ENCODE peak calls at places on chromosomes 3 and 15, in five cellular contexts. One of them, this sample, is unnamed.

GRCh38 chr3:150640256-150640655 is 37.1 kb downstream of the SELENOT start:
- DNase-seq in posterior vena cava: no peak
- DNase-seq in T1000: no peak
- DNase-seq in GM23248: no peak
- DNase-seq in left colon: no peak
- DNase-seq in this sample: no peak

GRCh38 chr15:100330221-100330620 is 11.6 kb downstream of the ADAMTS17 start:
- DNase-seq in posterior vena cava: no peak
- DNase-seq in T1000: no peak
- DNase-seq in GM23248: no peak
- DNase-seq in left colon: no peak
- DNase-seq in this sample: no peak

GRCh38 chr15:53576841-53577240 is 182.6 kb downstream of the WDR72 start:
- DNase-seq in posterior vena cava: no peak
- DNase-seq in T1000: no peak
- DNase-seq in GM23248: no peak
- DNase-seq in left colon: no peak
- DNase-seq in this sample: no peak

GRCh38 chr3:59535791-59536221 is 486.0 kb upstream of the CFAP20DC start:
- DNase-seq in posterior vena cava: no peak
- DNase-seq in T1000: no peak
- DNase-seq in GM23248: peak
- DNase-seq in left colon: no peak
- DNase-seq in this sample: no peak

GRCh38 chr3:46541856-46542255 is 24.2 kb downstream of the LRRC2 start:
- DNase-seq in posterior vena cava: no peak
- DNase-seq in T1000: no peak
- DNase-seq in GM23248: no peak
- DNase-seq in left colon: no peak
- DNase-seq in this sample: no peak

GRCh38 chr3:126158016-126158911 is 22.1 kb downstream of the ALDH1L1 start:
- DNase-seq in posterior vena cava: peak
- DNase-seq in T1000: no peak
- DNase-seq in GM23248: no peak
- DNase-seq in left colon: no peak
- DNase-seq in this sample: no peak

GRCh38 chr3:51621091-51621892 is 49.8 kb upstream of the TEX264 start:
- DNase-seq in posterior vena cava: no peak
- DNase-seq in T1000: no peak
- DNase-seq in GM23248: peak
- DNase-seq in left colon: no peak
- DNase-seq in this sample: no peak

GRCh38 chr3:170809975-170810357 is 60.0 kb downstream of the RPL22L1 start:
- DNase-seq in posterior vena cava: no peak
- DNase-seq in T1000: no peak
- DNase-seq in GM23248: peak
- DNase-seq in left colon: no peak
- DNase-seq in this sample: no peak

GRCh38 chr3:86029590-86029989 is 961.4 kb downstream of the VGLL3 start:
- DNase-seq in posterior vena cava: no peak
- DNase-seq in T1000: peak
- DNase-seq in GM23248: no peak
- DNase-seq in left colon: no peak
- DNase-seq in this sample: no peak

GRCh38 chr3:30642715-30643361 is 36.4 kb downstream of the TGFBR2 start:
- DNase-seq in posterior vena cava: no peak
- DNase-seq in T1000: no peak
- DNase-seq in GM23248: no peak
- DNase-seq in left colon: no peak
- DNase-seq in this sample: no peak

GRCh38 chr3:167649731-167650130 is 4.0 kb downstream of the WDR49 start:
- DNase-seq in posterior vena cava: no peak
- DNase-seq in T1000: no peak
- DNase-seq in GM23248: no peak
- DNase-seq in left colon: no peak
- DNase-seq in this sample: no peak

GRCh38 chr3:47908744-47909143 is 105.8 kb downstream of the DHX30 start:
- DNase-seq in posterior vena cava: no peak
- DNase-seq in T1000: no peak
- DNase-seq in GM23248: peak
- DNase-seq in left colon: no peak
- DNase-seq in this sample: no peak

GRCh38 chr15:84727429-84727828 is 11.5 kb upstream of the SEC11A start:
- DNase-seq in posterior vena cava: no peak
- DNase-seq in T1000: no peak
- DNase-seq in GM23248: no peak
- DNase-seq in left colon: no peak
- DNase-seq in this sample: no peak

GRCh38 chr15:74889390-74889881 is 406 bp upstream of the MPI start:
- DNase-seq in posterior vena cava: no peak
- DNase-seq in T1000: no peak
- DNase-seq in GM23248: peak
- DNase-seq in left colon: no peak
- DNase-seq in this sample: peak

GRCh38 chr15:29089731-29090616 is 179.6 kb downstream of the NSMCE3 start:
- DNase-seq in posterior vena cava: peak
- DNase-seq in T1000: no peak
- DNase-seq in GM23248: no peak
- DNase-seq in left colon: peak
- DNase-seq in this sample: no peak

GRCh38 chr3:71859128-71859519 is 74.2 kb upstream of the PROK2 start:
- DNase-seq in posterior vena cava: no peak
- DNase-seq in T1000: no peak
- DNase-seq in GM23248: peak
- DNase-seq in left colon: no peak
- DNase-seq in this sample: no peak

GRCh38 chr3:212432-212831 is 15.9 kb downstream of the CHL1 start:
- DNase-seq in posterior vena cava: no peak
- DNase-seq in T1000: no peak
- DNase-seq in GM23248: no peak
- DNase-seq in left colon: no peak
- DNase-seq in this sample: no peak

GRCh38 chr3:9147215-9147895 is 102.1 kb downstream of the SRGAP3 start:
- DNase-seq in posterior vena cava: no peak
- DNase-seq in T1000: no peak
- DNase-seq in GM23248: peak
- DNase-seq in left colon: no peak
- DNase-seq in this sample: no peak

GRCh38 chr15:45166792-45167630 is 20.8 kb downstream of the SHF start:
- DNase-seq in posterior vena cava: peak
- DNase-seq in T1000: peak
- DNase-seq in GM23248: peak
- DNase-seq in left colon: peak
- DNase-seq in this sample: no peak

GRCh38 chr3:195697582-195698324 is 23.0 kb upstream of the MUC20 start:
- DNase-seq in posterior vena cava: no peak
- DNase-seq in T1000: no peak
- DNase-seq in GM23248: peak
- DNase-seq in left colon: peak
- DNase-seq in this sample: no peak

GRCh38 chr3:48514431-48515227 is 10.7 kb upstream of the SHISA5 start:
- DNase-seq in posterior vena cava: peak
- DNase-seq in T1000: no peak
- DNase-seq in GM23248: no peak
- DNase-seq in left colon: no peak
- DNase-seq in this sample: no peak

GRCh38 chr15:81411969-81412633 is 38.1 kb upstream of the TMC3 start:
- DNase-seq in posterior vena cava: no peak
- DNase-seq in T1000: no peak
- DNase-seq in GM23248: no peak
- DNase-seq in left colon: no peak
- DNase-seq in this sample: no peak

GRCh38 chr3:107315136-107315535 is 62.1 kb upstream of the CCDC54 start:
- DNase-seq in posterior vena cava: no peak
- DNase-seq in T1000: no peak
- DNase-seq in GM23248: peak
- DNase-seq in left colon: no peak
- DNase-seq in this sample: no peak

GRCh38 chr3:94146455-94146854 is 83.6 kb downstream of the NSUN3 start:
- DNase-seq in posterior vena cava: no peak
- DNase-seq in T1000: no peak
- DNase-seq in GM23248: peak
- DNase-seq in left colon: no peak
- DNase-seq in this sample: no peak

GRCh38 chr3:194205675-194206133 is 69.8 kb downstream of the HES1 start:
- DNase-seq in posterior vena cava: no peak
- DNase-seq in T1000: no peak
- DNase-seq in GM23248: no peak
- DNase-seq in left colon: no peak
- DNase-seq in this sample: no peak

GRCh38 chr15:101543026-101543390 is 53.5 kb upstream of the PCSK6 start:
- DNase-seq in posterior vena cava: no peak
- DNase-seq in T1000: no peak
- DNase-seq in GM23248: no peak
- DNase-seq in left colon: no peak
- DNase-seq in this sample: no peak

GRCh38 chr15:31440754-31441298 is 114.2 kb downstream of the KLF13 start:
- DNase-seq in posterior vena cava: peak
- DNase-seq in T1000: no peak
- DNase-seq in GM23248: peak
- DNase-seq in left colon: peak
- DNase-seq in this sample: no peak

GRCh38 chr15:76342046-76342381 is 5.4 kb downstream of the ISL2 start:
- DNase-seq in posterior vena cava: no peak
- DNase-seq in T1000: no peak
- DNase-seq in GM23248: no peak
- DNase-seq in left colon: no peak
- DNase-seq in this sample: no peak

GRCh38 chr15:59622289-59622688 is 10.7 kb downstream of the GCNT3 start:
- DNase-seq in posterior vena cava: no peak
- DNase-seq in T1000: no peak
- DNase-seq in GM23248: peak
- DNase-seq in left colon: peak
- DNase-seq in this sample: no peak

GRCh38 chr15:74836846-74837245 is 6.1 kb downstream of the ULK3 start:
- DNase-seq in posterior vena cava: no peak
- DNase-seq in T1000: no peak
- DNase-seq in GM23248: no peak
- DNase-seq in left colon: no peak
- DNase-seq in this sample: no peak

GRCh38 chr3:63791974-63792373 is 27.1 kb upstream of the C3orf49 start:
- DNase-seq in posterior vena cava: no peak
- DNase-seq in T1000: no peak
- DNase-seq in GM23248: peak
- DNase-seq in left colon: no peak
- DNase-seq in this sample: no peak

GRCh38 chr3:66620185-66620803 is 119.5 kb upstream of the LRIG1 start:
- DNase-seq in posterior vena cava: no peak
- DNase-seq in T1000: no peak
- DNase-seq in GM23248: no peak
- DNase-seq in left colon: no peak
- DNase-seq in this sample: no peak

GRCh38 chr3:130974201-130974600 is 52.4 kb downstream of the ASTE1 start:
- DNase-seq in posterior vena cava: no peak
- DNase-seq in T1000: no peak
- DNase-seq in GM23248: no peak
- DNase-seq in left colon: no peak
- DNase-seq in this sample: peak

GRCh38 chr3:57977755-57978715 is 30.2 kb upstream of the FLNB start:
- DNase-seq in posterior vena cava: no peak
- DNase-seq in T1000: no peak
- DNase-seq in GM23248: peak
- DNase-seq in left colon: peak
- DNase-seq in this sample: no peak

GRCh38 chr3:24829011-24829581 is 334.4 kb upstream of the THRB start:
- DNase-seq in posterior vena cava: peak
- DNase-seq in T1000: peak
- DNase-seq in GM23248: peak
- DNase-seq in left colon: no peak
- DNase-seq in this sample: no peak

This sample was measured in cerebellar nuclear complex.